ENCODE peak calls at places on chromosome 21, in nine cellular contexts. One of them, this sample, is unnamed.
A peak's percentile ranks its signal among the peaks of the same experiment; 100 is the strongest.

GRCh38 chr21:40019076-40019475 is 151.8 kb downstream of the PCP4 start:
- DNase-seq in endothelial cell: no peak
- DNase-seq in cardiac fibroblast: no peak
- DNase-seq in HFFc6: no peak
- DNase-seq in AG04450: no peak
- DNase-seq in tibial nerve: no peak
- DNase-seq in RWPE1: no peak
- DNase-seq in GM12864: no peak
- DNase-seq in neural progenitor cell: no peak
- DNase-seq in this sample: no peak

GRCh38 chr21:28799926-28800325 is 192.8 kb downstream of the LTN1 start:
- DNase-seq in endothelial cell: no peak
- DNase-seq in cardiac fibroblast: no peak
- DNase-seq in HFFc6: no peak
- DNase-seq in AG04450: no peak
- DNase-seq in tibial nerve: no peak
- DNase-seq in RWPE1: no peak
- DNase-seq in GM12864: no peak
- DNase-seq in neural progenitor cell: no peak
- DNase-seq in this sample: no peak

GRCh38 chr21:39900491-39900890 is 33.3 kb downstream of the PCP4 start:
- DNase-seq in endothelial cell: no peak
- DNase-seq in cardiac fibroblast: no peak
- DNase-seq in HFFc6: no peak
- DNase-seq in AG04450: no peak
- DNase-seq in tibial nerve: no peak
- DNase-seq in RWPE1: no peak
- DNase-seq in GM12864: no peak
- DNase-seq in neural progenitor cell: no peak
- DNase-seq in this sample: no peak

GRCh38 chr21:39263372-39263771 is 50.1 kb downstream of the BRWD1 start:
- DNase-seq in endothelial cell: no peak
- DNase-seq in cardiac fibroblast: peak; percentile 1
- DNase-seq in HFFc6: no peak
- DNase-seq in AG04450: no peak
- DNase-seq in tibial nerve: no peak
- DNase-seq in RWPE1: peak; percentile 28
- DNase-seq in GM12864: no peak
- DNase-seq in neural progenitor cell: no peak
- DNase-seq in this sample: peak; percentile 32

GRCh38 chr21:46006547-46007497 is 25.3 kb downstream of the COL6A1 start:
- DNase-seq in endothelial cell: no peak
- DNase-seq in cardiac fibroblast: no peak
- DNase-seq in HFFc6: no peak
- DNase-seq in AG04450: no peak
- DNase-seq in tibial nerve: no peak
- DNase-seq in RWPE1: no peak
- DNase-seq in GM12864: no peak
- DNase-seq in neural progenitor cell: no peak
- DNase-seq in this sample: no peak

GRCh38 chr21:16279658-16280581 is 550.1 kb downstream of the USP25 start:
- DNase-seq in endothelial cell: no peak
- DNase-seq in cardiac fibroblast: peak; percentile 69
- DNase-seq in HFFc6: peak; percentile 44
- DNase-seq in AG04450: peak; percentile 3
- DNase-seq in tibial nerve: no peak
- DNase-seq in RWPE1: no peak
- DNase-seq in GM12864: no peak
- DNase-seq in neural progenitor cell: peak; percentile 77
- DNase-seq in this sample: peak; percentile 61

GRCh38 chr21:33206771-33207290 is 22.9 kb upstream of the IFNAR2 start:
- DNase-seq in endothelial cell: no peak
- DNase-seq in cardiac fibroblast: no peak
- DNase-seq in HFFc6: no peak
- DNase-seq in AG04450: no peak
- DNase-seq in tibial nerve: no peak
- DNase-seq in RWPE1: no peak
- DNase-seq in GM12864: no peak
- DNase-seq in neural progenitor cell: no peak
- DNase-seq in this sample: no peak

GRCh38 chr21:40765771-40766170 is 81.2 kb downstream of the DSCAM start:
- DNase-seq in endothelial cell: no peak
- DNase-seq in cardiac fibroblast: no peak
- DNase-seq in HFFc6: no peak
- DNase-seq in AG04450: no peak
- DNase-seq in tibial nerve: no peak
- DNase-seq in RWPE1: no peak
- DNase-seq in GM12864: no peak
- DNase-seq in neural progenitor cell: no peak
- DNase-seq in this sample: no peak

GRCh38 chr21:45129231-45129923 is 55.0 kb downstream of the ADARB1 start:
- DNase-seq in endothelial cell: no peak
- DNase-seq in cardiac fibroblast: peak; percentile 19
- DNase-seq in HFFc6: peak; percentile 39
- DNase-seq in AG04450: no peak
- DNase-seq in tibial nerve: no peak
- DNase-seq in RWPE1: peak; percentile 74
- DNase-seq in GM12864: no peak
- DNase-seq in neural progenitor cell: no peak
- DNase-seq in this sample: no peak

GRCh38 chr21:37266515-37267221 is 466 bp downstream of the VPS26C start:
- DNase-seq in endothelial cell: peak; percentile 54
- DNase-seq in cardiac fibroblast: peak; percentile 40
- DNase-seq in HFFc6: peak; percentile 11
- DNase-seq in AG04450: no peak
- DNase-seq in tibial nerve: no peak
- DNase-seq in RWPE1: peak; percentile 33
- DNase-seq in GM12864: no peak
- DNase-seq in neural progenitor cell: peak; percentile 75
- DNase-seq in this sample: peak; percentile 39

GRCh38 chr21:29248124-29248523 is 50.6 kb upstream of the BACH1 start:
- DNase-seq in endothelial cell: no peak
- DNase-seq in cardiac fibroblast: peak; percentile 16
- DNase-seq in HFFc6: no peak
- DNase-seq in AG04450: no peak
- DNase-seq in tibial nerve: no peak
- DNase-seq in RWPE1: no peak
- DNase-seq in GM12864: no peak
- DNase-seq in neural progenitor cell: no peak
- DNase-seq in this sample: no peak

GRCh38 chr21:46155514-46156377 is at the start of gene FTCD:
- DNase-seq in endothelial cell: no peak
- DNase-seq in cardiac fibroblast: no peak
- DNase-seq in HFFc6: no peak
- DNase-seq in AG04450: no peak
- DNase-seq in tibial nerve: peak; percentile 11
- DNase-seq in RWPE1: no peak
- DNase-seq in GM12864: no peak
- DNase-seq in neural progenitor cell: no peak
- DNase-seq in this sample: no peak

GRCh38 chr21:27225142-27225541 is 258.3 kb upstream of the ADAMTS5 start:
- DNase-seq in endothelial cell: no peak
- DNase-seq in cardiac fibroblast: peak; percentile 21
- DNase-seq in HFFc6: peak; percentile 18
- DNase-seq in AG04450: no peak
- DNase-seq in tibial nerve: no peak
- DNase-seq in RWPE1: no peak
- DNase-seq in GM12864: no peak
- DNase-seq in neural progenitor cell: no peak
- DNase-seq in this sample: peak; percentile 38

GRCh38 chr21:42413093-42413492 is 9.4 kb downstream of the UBASH3A start:
- DNase-seq in endothelial cell: no peak
- DNase-seq in cardiac fibroblast: no peak
- DNase-seq in HFFc6: no peak
- DNase-seq in AG04450: no peak
- DNase-seq in tibial nerve: no peak
- DNase-seq in RWPE1: no peak
- DNase-seq in GM12864: no peak
- DNase-seq in neural progenitor cell: no peak
- DNase-seq in this sample: no peak

GRCh38 chr21:42411891-42412635 is 8.4 kb downstream of the UBASH3A start:
- DNase-seq in endothelial cell: no peak
- DNase-seq in cardiac fibroblast: no peak
- DNase-seq in HFFc6: no peak
- DNase-seq in AG04450: no peak
- DNase-seq in tibial nerve: no peak
- DNase-seq in RWPE1: no peak
- DNase-seq in GM12864: no peak
- DNase-seq in neural progenitor cell: no peak
- DNase-seq in this sample: peak; percentile 4

GRCh38 chr21:42409366-42409765 is 5.7 kb downstream of the UBASH3A start:
- DNase-seq in endothelial cell: no peak
- DNase-seq in cardiac fibroblast: no peak
- DNase-seq in HFFc6: no peak
- DNase-seq in AG04450: no peak
- DNase-seq in tibial nerve: no peak
- DNase-seq in RWPE1: no peak
- DNase-seq in GM12864: no peak
- DNase-seq in neural progenitor cell: no peak
- DNase-seq in this sample: no peak

GRCh38 chr21:42412636-42412933 is 8.9 kb downstream of the UBASH3A start:
- DNase-seq in endothelial cell: no peak
- DNase-seq in cardiac fibroblast: no peak
- DNase-seq in HFFc6: no peak
- DNase-seq in AG04450: no peak
- DNase-seq in tibial nerve: no peak
- DNase-seq in RWPE1: no peak
- DNase-seq in GM12864: no peak
- DNase-seq in neural progenitor cell: no peak
- DNase-seq in this sample: no peak

GRCh38 chr21:42411197-42411869 is 7.6 kb downstream of the UBASH3A start:
- DNase-seq in endothelial cell: no peak
- DNase-seq in cardiac fibroblast: no peak
- DNase-seq in HFFc6: no peak
- DNase-seq in AG04450: no peak
- DNase-seq in tibial nerve: no peak
- DNase-seq in RWPE1: no peak
- DNase-seq in GM12864: no peak
- DNase-seq in neural progenitor cell: peak; percentile 47
- DNase-seq in this sample: no peak
- TF ChIP-seq CTCF in endothelial cell: no peak
- TF ChIP-seq CTCF in cardiac fibroblast: no peak
- TF ChIP-seq CTCF in HFFc6: no peak
- TF ChIP-seq CTCF in AG04450: no peak
- TF ChIP-seq CTCF in tibial nerve: no peak
- TF ChIP-seq CTCF in RWPE1: no peak
- TF ChIP-seq CTCF in GM12864: peak; percentile 13
- TF ChIP-seq CTCF in neural progenitor cell: peak; percentile 40
- TF ChIP-seq CTCF in this sample: no peak

DNA sequence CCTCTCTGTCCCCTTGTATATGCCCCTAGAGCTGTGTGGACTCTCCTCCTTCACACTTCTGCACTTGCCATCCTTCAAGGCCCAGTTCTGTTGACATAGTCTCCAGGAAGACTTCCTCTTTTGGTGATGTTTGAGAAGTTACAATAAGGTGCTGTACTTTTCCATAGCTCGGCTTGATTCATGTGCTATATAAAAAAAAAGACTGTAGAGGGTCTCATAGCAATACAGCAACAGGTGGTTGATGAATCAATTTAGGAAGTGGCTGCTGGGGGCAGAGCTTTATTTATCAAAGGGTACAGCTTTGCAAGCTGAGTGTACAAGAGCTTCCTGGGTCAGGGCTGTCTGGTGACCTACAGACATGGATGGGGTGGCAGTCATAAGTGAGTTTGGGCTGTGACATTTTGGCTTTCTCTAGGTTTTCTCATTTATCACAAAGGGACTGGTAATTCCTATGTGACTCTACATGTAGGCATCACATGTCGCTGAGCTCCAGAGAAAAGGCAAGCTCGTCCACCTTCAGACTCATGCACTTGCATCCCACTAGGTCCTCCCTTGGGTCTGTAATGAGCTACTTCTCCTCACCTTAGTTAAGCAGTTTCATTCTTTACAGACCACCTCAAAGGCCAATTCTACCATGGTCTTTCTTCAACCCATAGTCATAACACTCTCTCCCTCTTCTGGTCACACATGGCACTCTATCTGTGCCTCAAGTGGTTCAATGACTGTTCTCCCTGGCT is 102.5 kb downstream of the RUNX1 start:
- DNase-seq in endothelial cell: no peak
- DNase-seq in cardiac fibroblast: no peak
- DNase-seq in HFFc6: no peak
- DNase-seq in AG04450: no peak
- DNase-seq in tibial nerve: no peak
- DNase-seq in RWPE1: no peak
- DNase-seq in GM12864: no peak
- DNase-seq in neural progenitor cell: no peak
- DNase-seq in this sample: no peak
- TF ChIP-seq CTCF in endothelial cell: no peak
- TF ChIP-seq CTCF in cardiac fibroblast: no peak
- TF ChIP-seq CTCF in HFFc6: no peak
- TF ChIP-seq CTCF in AG04450: peak; percentile 38
- TF ChIP-seq CTCF in tibial nerve: no peak
- TF ChIP-seq CTCF in RWPE1: no peak
- TF ChIP-seq CTCF in GM12864: no peak
- TF ChIP-seq CTCF in neural progenitor cell: no peak
- TF ChIP-seq CTCF in this sample: no peak

DNA sequence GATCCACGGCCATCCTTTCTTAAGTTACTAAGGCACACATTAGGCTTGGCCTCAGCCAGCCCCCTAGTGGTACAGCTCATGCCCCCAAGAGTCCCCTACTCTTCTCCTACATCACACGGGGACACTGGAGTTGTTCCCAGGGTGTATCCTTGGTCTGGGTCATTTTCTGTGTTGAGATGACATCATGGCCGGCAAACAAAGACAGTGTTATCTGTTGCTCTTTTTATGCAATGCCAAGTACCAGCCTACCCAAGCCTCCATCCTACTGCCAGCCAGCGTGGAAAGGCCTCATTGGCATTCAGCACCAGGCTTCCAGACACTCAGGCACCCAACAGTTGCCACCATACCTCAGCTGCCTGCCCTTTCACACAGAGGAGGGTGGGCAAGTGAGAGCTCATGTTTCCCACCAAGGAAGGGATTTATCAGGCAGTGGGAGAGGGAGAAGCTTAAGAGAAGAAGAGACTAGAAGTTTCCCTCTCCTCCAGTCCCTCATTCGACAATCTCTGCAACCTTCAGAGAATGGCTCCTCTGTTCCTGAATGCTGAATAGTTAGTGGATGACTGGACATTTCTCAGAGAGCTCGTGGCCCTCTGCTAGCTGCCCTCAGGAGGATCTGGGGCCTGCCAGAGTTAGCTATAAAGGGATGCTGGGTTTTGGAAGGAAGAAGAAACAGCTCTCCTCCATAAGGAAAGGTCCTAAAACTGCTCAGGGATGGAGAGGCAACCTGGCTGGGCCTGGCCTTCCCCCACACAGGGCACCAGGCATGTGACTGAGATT is 17.7 kb downstream of the CBR1 start:
- DNase-seq in endothelial cell: no peak
- DNase-seq in cardiac fibroblast: no peak
- DNase-seq in HFFc6: peak; percentile 10
- DNase-seq in AG04450: no peak
- DNase-seq in tibial nerve: no peak
- DNase-seq in RWPE1: no peak
- DNase-seq in GM12864: no peak
- DNase-seq in neural progenitor cell: peak; percentile 42
- DNase-seq in this sample: no peak
- TF ChIP-seq CTCF in endothelial cell: no peak
- TF ChIP-seq CTCF in cardiac fibroblast: peak; percentile 10
- TF ChIP-seq CTCF in HFFc6: peak; percentile 37
- TF ChIP-seq CTCF in AG04450: peak; percentile 18
- TF ChIP-seq CTCF in tibial nerve: no peak
- TF ChIP-seq CTCF in RWPE1: no peak
- TF ChIP-seq CTCF in GM12864: peak; percentile 33
- TF ChIP-seq CTCF in neural progenitor cell: peak; percentile 52
- TF ChIP-seq CTCF in this sample: no peak

GRCh38 chr21:24895885-24896734 is 711.2 kb downstream of the MRPL39 start:
- DNase-seq in endothelial cell: peak; percentile 15
- DNase-seq in cardiac fibroblast: peak; percentile 1
- DNase-seq in HFFc6: peak; percentile 32
- DNase-seq in AG04450: no peak
- DNase-seq in tibial nerve: no peak
- DNase-seq in RWPE1: no peak
- DNase-seq in GM12864: no peak
- DNase-seq in neural progenitor cell: peak; percentile 27
- DNase-seq in this sample: peak; percentile 8
- TF ChIP-seq CTCF in endothelial cell: no peak
- TF ChIP-seq CTCF in cardiac fibroblast: no peak
- TF ChIP-seq CTCF in HFFc6: peak; percentile 83
- TF ChIP-seq CTCF in AG04450: peak; percentile 61
- TF ChIP-seq CTCF in tibial nerve: peak; percentile 22
- TF ChIP-seq CTCF in RWPE1: peak; percentile 12
- TF ChIP-seq CTCF in GM12864: peak; percentile 58
- TF ChIP-seq CTCF in neural progenitor cell: peak; percentile 57
- TF ChIP-seq CTCF in this sample: no peak

This sample was measured in fibroblast of pulmonary artery.